ENCODE peak calls at places on chromosome 15, in nine cellular contexts. E is AG10803, O is endothelial cell, Q is breast epithelium, I is AG09309, M is RWPE2, P is cardiac muscle cell, L is mammary epithelial cell, F is nephron progenitor cell. B is an unnamed sample.

GRCh38 chr15:85992224-85992623 is 87.4 kb upstream of the AGBL1 start:
- DNase-seq in P (no peak), Q (no peak), O (no peak), F (no peak), M (no peak), E (no peak), I (no peak), L (no peak), B (no peak)

GRCh38 chr15:51647128-51647562 is 24.6 kb upstream of the DMXL2 start:
- DNase-seq in M (no peak), Q (no peak), P (no peak), E (peak; percentile 53), F (no peak), O (no peak), L (peak; percentile 79), I (peak; percentile 17), B (no peak)

GRCh38 chr15:69498282-69498681 is 45.7 kb downstream of the RPLP1 start:
- DNase-seq in E (no peak), I (no peak), O (no peak), M (peak; percentile 41), L (no peak), Q (no peak), F (no peak), P (no peak), B (no peak)

GRCh38 chr15:51830279-51830806 is 890 bp downstream of the TMOD3 start:
- DNase-seq in E (peak; percentile 42), F (no peak), Q (no peak), I (no peak), P (peak; percentile 45), M (no peak), L (peak; percentile 20), O (no peak), B (no peak)

GRCh38 chr15:98292442-98293240 is 332.1 kb downstream of the ARRDC4 start:
- DNase-seq in L (peak; percentile 20), I (no peak), M (no peak), P (peak; percentile 70), Q (no peak), E (peak; percentile 3), O (peak; percentile 81), F (peak; percentile 83), B (no peak)

GRCh38 chr15:93414576-93415231 is 325.7 kb upstream of the RGMA start:
- DNase-seq in L (no peak), O (no peak), E (no peak), M (no peak), I (no peak), P (no peak), F (no peak), Q (no peak), B (no peak)

GRCh38 chr15:33636234-33636633 is 325.5 kb downstream of the RYR3 start:
- DNase-seq in P (no peak), Q (no peak), I (no peak), E (no peak), O (no peak), F (no peak), L (no peak), M (no peak), B (no peak)

GRCh38 chr15:49830411-49830810 is 209.6 kb downstream of the DTWD1 start:
- DNase-seq in M (no peak), L (no peak), I (no peak), P (no peak), F (no peak), O (no peak), E (peak; percentile 85), Q (no peak), B (no peak)

GRCh38 chr15:85329561-85330421 is 50.6 kb upstream of the AKAP13 start:
- DNase-seq in I (no peak), F (no peak), O (no peak), M (no peak), P (no peak), L (no peak), Q (no peak), E (peak; percentile 63), B (no peak)

GRCh38 chr15:20340931-20341661 is 200.5 kb downstream of the GOLGA6L6 start:
- DNase-seq in O (peak; percentile 41), L (peak; percentile 57), P (peak; percentile 46), E (peak; percentile 21), Q (peak; percentile 89), I (no peak), M (peak; percentile 100), F (peak; percentile 55), B (peak; percentile 85)

GRCh38 chr15:85950101-85950500 is 129.6 kb upstream of the AGBL1 start:
- DNase-seq in M (no peak), F (no peak), O (no peak), I (no peak), P (no peak), Q (no peak), L (no peak), E (no peak), B (no peak)

GRCh38 chr15:57610130-57610529 is 18.4 kb downstream of the MYZAP start:
- DNase-seq in I (peak; percentile 93), Q (peak; percentile 38), F (no peak), O (no peak), M (peak; percentile 81), L (peak; percentile 32), E (peak; percentile 43), P (no peak), B (no peak)

GRCh38 chr15:77897896-77898406 is 179.6 kb downstream of the TBC1D2B start:
- DNase-seq in P (no peak), E (no peak), L (no peak), M (peak; percentile 52), O (no peak), I (no peak), F (no peak), Q (no peak), B (no peak)

GRCh38 chr15:77419836-77420609 is at the start of gene PEAK1:
- DNase-seq in E (peak; percentile 99), I (peak; percentile 92), L (peak; percentile 98), Q (peak; percentile 99), M (peak; percentile 100), O (peak; percentile 99), P (peak; percentile 99), F (peak; percentile 100), B (peak; percentile 98)

GRCh38 chr15:50925281-50925680 is 16.8 kb downstream of the AP4E1 start:
- DNase-seq in Q (no peak), M (no peak), F (no peak), P (no peak), E (peak; percentile 81), I (no peak), L (no peak), O (no peak), B (no peak)

GRCh38 chr15:24076090-24076784 is 389.1 kb upstream of the NDN start:
- DNase-seq in Q (no peak), I (no peak), L (no peak), P (no peak), M (no peak), F (no peak), E (no peak), O (no peak), B (no peak)

GRCh38 chr15:85756411-85757072 is 38.2 kb downstream of the KLHL25 start:
- DNase-seq in P (no peak), L (peak; percentile 45), I (no peak), Q (peak; percentile 81), M (peak; percentile 60), O (no peak), F (no peak), E (peak; percentile 31), B (no peak)

GRCh38 chr15:50148362-50148963 is 29.4 kb upstream of the ATP8B4 start:
- DNase-seq in E (peak; percentile 69), P (peak; percentile 48), M (no peak), Q (no peak), L (peak; percentile 70), O (peak; percentile 54), I (no peak), F (peak; percentile 31), B (no peak)

GRCh38 chr15:84962975-84963374 is 18.7 kb upstream of the PDE8A start:
- DNase-seq in L (no peak), Q (no peak), I (no peak), M (no peak), F (no peak), O (no peak), E (no peak), P (no peak), B (no peak)

GRCh38 chr15:43249236-43249635 is 17.5 kb downstream of the TGM5 start:
- DNase-seq in F (no peak), O (no peak), M (no peak), P (no peak), E (no peak), I (no peak), L (peak; percentile 17), Q (no peak), B (no peak)

GRCh38 chr15:31179683-31180082 is 78.2 kb upstream of the TRPM1 start:
- DNase-seq in F (no peak), Q (no peak), E (no peak), M (no peak), L (no peak), P (no peak), O (no peak), I (no peak), B (no peak)
- TF ChIP-seq CTCF in F (no peak), Q (no peak), E (no peak), M (no peak), L (no peak), P (no peak), O (peak; percentile 36), I (no peak), B (no peak)

DNA sequence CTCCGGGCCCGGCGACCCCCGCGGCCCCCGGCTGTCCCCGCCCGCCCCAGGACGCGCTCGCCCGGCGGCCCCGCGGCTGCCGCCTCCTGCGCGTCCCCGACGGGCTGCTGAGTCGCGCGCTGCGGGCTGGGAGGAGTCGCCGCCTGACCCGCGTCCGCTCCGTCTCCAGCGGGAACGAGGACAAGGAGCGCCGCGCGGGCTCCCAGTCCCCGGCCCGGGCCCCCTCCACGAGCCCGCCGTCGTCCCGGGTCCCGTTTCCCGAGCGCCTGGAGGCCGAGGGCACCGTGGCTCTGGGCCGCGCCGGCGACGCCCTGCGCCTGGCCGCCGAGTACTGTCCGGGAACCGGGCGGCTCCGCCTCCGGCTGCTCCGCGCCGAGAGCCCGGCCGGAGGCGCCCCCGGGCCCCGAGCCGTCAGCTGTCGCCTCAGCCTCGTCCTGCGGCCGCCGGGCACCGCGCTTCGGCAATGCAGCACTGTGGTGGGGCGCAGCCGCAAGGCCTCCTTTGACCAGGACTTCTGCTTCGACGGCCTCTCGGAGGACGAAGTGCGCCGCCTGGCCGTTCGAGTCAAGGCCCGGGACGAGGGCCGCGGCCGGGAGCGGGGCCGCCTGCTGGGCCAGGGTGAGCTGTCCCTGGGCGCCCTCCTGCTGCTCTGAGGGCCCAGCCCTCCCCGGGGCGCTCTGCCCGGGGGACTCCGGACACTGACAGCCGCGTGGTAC is 1.5 kb downstream of the C2CD4A start:
- DNase-seq in L (peak; percentile 21), M (no peak), Q (no peak), I (no peak), P (peak; percentile 44), E (peak; percentile 36), F (peak; percentile 66), O (peak; percentile 55), B (peak; percentile 48)
- TF ChIP-seq CTCF in L (no peak), M (peak; percentile 41), Q (no peak), I (no peak), P (peak; percentile 12), E (no peak), F (no peak), O (no peak), B (no peak)

GRCh38 chr15:48554112-48554511 is 91.4 kb downstream of the FBN1 start:
- DNase-seq in O (no peak), F (no peak), M (no peak), Q (no peak), I (no peak), P (no peak), E (no peak), L (no peak), B (no peak)
- TF ChIP-seq CTCF in O (no peak), F (no peak), M (no peak), Q (no peak), I (no peak), P (no peak), E (no peak), L (no peak), B (no peak)

GRCh38 chr15:80475572-80475971 is 71.4 kb downstream of the ARNT2 start:
- DNase-seq in I (no peak), Q (no peak), F (no peak), M (no peak), L (no peak), O (no peak), E (no peak), P (no peak), B (no peak)
- TF ChIP-seq CTCF in I (no peak), Q (no peak), F (peak; percentile 27), M (peak; percentile 11), L (peak; percentile 23), O (peak; percentile 46), E (peak; percentile 45), P (peak; percentile 14), B (no peak)